ENCODE peak calls at places on chromosomes 6 and 20, in seven cellular contexts. One of them, this sample, is unnamed.

GRCh38 chr6:90295854-90296345 is 743 bp downstream of the BACH2 start:
- DNase-seq in A172: peak
- DNase-seq in 8988T: peak
- DNase-seq in EL: peak
- DNase-seq in osteoblast: peak
- DNase-seq in GM04503: no peak
- DNase-seq in HFF-Myc: peak
- DNase-seq in this sample: peak

GRCh38 chr6:105562027-105562426 is 159.1 kb upstream of the PREP start:
- DNase-seq in A172: no peak
- DNase-seq in 8988T: no peak
- DNase-seq in EL: no peak
- DNase-seq in osteoblast: no peak
- DNase-seq in GM04503: no peak
- DNase-seq in HFF-Myc: no peak
- DNase-seq in this sample: no peak

GRCh38 chr6:139846538-139847321 is 472.3 kb upstream of the CITED2 start:
- DNase-seq in A172: no peak
- DNase-seq in 8988T: no peak
- DNase-seq in EL: no peak
- DNase-seq in osteoblast: no peak
- DNase-seq in GM04503: no peak
- DNase-seq in HFF-Myc: no peak
- DNase-seq in this sample: no peak

GRCh38 chr6:75272145-75272840 is 12.3 kb downstream of the TMEM30A start:
- DNase-seq in A172: no peak
- DNase-seq in 8988T: no peak
- DNase-seq in EL: no peak
- DNase-seq in osteoblast: no peak
- DNase-seq in GM04503: no peak
- DNase-seq in HFF-Myc: no peak
- DNase-seq in this sample: no peak

GRCh38 chr6:30759575-30760239 is 15.4 kb upstream of the IER3 start:
- DNase-seq in A172: peak
- DNase-seq in 8988T: peak
- DNase-seq in EL: peak
- DNase-seq in osteoblast: peak
- DNase-seq in GM04503: peak
- DNase-seq in HFF-Myc: no peak
- DNase-seq in this sample: no peak

GRCh38 chr6:27161946-27162603 is 85.4 kb upstream of the PRSS16 start:
- DNase-seq in A172: peak
- DNase-seq in 8988T: no peak
- DNase-seq in EL: peak
- DNase-seq in osteoblast: peak
- DNase-seq in GM04503: no peak
- DNase-seq in HFF-Myc: peak
- DNase-seq in this sample: no peak

GRCh38 chr20:22462975-22463914 is 121.1 kb downstream of the FOXA2 start:
- DNase-seq in A172: peak
- DNase-seq in 8988T: no peak
- DNase-seq in EL: no peak
- DNase-seq in osteoblast: no peak
- DNase-seq in GM04503: no peak
- DNase-seq in HFF-Myc: no peak
- DNase-seq in this sample: no peak

GRCh38 chr6:143125455-143125854 is 64.8 kb downstream of the AIG1 start:
- DNase-seq in A172: peak
- DNase-seq in 8988T: no peak
- DNase-seq in EL: peak
- DNase-seq in osteoblast: peak
- DNase-seq in GM04503: no peak
- DNase-seq in HFF-Myc: no peak
- DNase-seq in this sample: no peak

GRCh38 chr20:44019638-44020335 is 105.1 kb downstream of the TOX2 start:
- DNase-seq in A172: peak
- DNase-seq in 8988T: no peak
- DNase-seq in EL: peak
- DNase-seq in osteoblast: no peak
- DNase-seq in GM04503: no peak
- DNase-seq in HFF-Myc: no peak
- DNase-seq in this sample: peak

GRCh38 chr6:12008366-12009179 is 3.5 kb upstream of the HIVEP1 start:
- DNase-seq in A172: peak
- DNase-seq in 8988T: peak
- DNase-seq in EL: peak
- DNase-seq in osteoblast: peak
- DNase-seq in GM04503: no peak
- DNase-seq in HFF-Myc: no peak
- DNase-seq in this sample: peak

GRCh38 chr6:2890981-2891767 is 11.9 kb downstream of the SERPINB9 start:
- DNase-seq in A172: no peak
- DNase-seq in 8988T: no peak
- DNase-seq in EL: no peak
- DNase-seq in osteoblast: no peak
- DNase-seq in GM04503: no peak
- DNase-seq in HFF-Myc: no peak
- DNase-seq in this sample: no peak

GRCh38 chr6:17599885-17600526 is at the start of gene FAM8A1:
- DNase-seq in A172: peak
- DNase-seq in 8988T: peak
- DNase-seq in EL: peak
- DNase-seq in osteoblast: peak
- DNase-seq in GM04503: peak
- DNase-seq in HFF-Myc: peak
- DNase-seq in this sample: peak

GRCh38 chr20:59933296-59933848 is at the start of gene SYCP2:
- DNase-seq in A172: no peak
- DNase-seq in 8988T: peak
- DNase-seq in EL: no peak
- DNase-seq in osteoblast: peak
- DNase-seq in GM04503: no peak
- DNase-seq in HFF-Myc: no peak
- DNase-seq in this sample: peak

GRCh38 chr6:137001287-137001976 is 43.3 kb downstream of the IL20RA start:
- DNase-seq in A172: peak
- DNase-seq in 8988T: no peak
- DNase-seq in EL: no peak
- DNase-seq in osteoblast: no peak
- DNase-seq in GM04503: no peak
- DNase-seq in HFF-Myc: peak
- DNase-seq in this sample: no peak

GRCh38 chr6:22147469-22147815 is 149.4 kb downstream of the PRL start:
- DNase-seq in A172: no peak
- DNase-seq in 8988T: no peak
- DNase-seq in EL: no peak
- DNase-seq in osteoblast: no peak
- DNase-seq in GM04503: no peak
- DNase-seq in HFF-Myc: no peak
- DNase-seq in this sample: no peak

GRCh38 chr6:42440027-42440426 is 11.7 kb downstream of the TRERF1 start:
- DNase-seq in A172: no peak
- DNase-seq in 8988T: no peak
- DNase-seq in EL: no peak
- DNase-seq in osteoblast: no peak
- DNase-seq in GM04503: no peak
- DNase-seq in HFF-Myc: no peak
- DNase-seq in this sample: peak

GRCh38 chr6:28941681-28942448 is 18.1 kb upstream of the TRIM27 start:
- DNase-seq in A172: no peak
- DNase-seq in 8988T: no peak
- DNase-seq in EL: peak
- DNase-seq in osteoblast: no peak
- DNase-seq in GM04503: no peak
- DNase-seq in HFF-Myc: peak
- DNase-seq in this sample: no peak

GRCh38 chr20:38222231-38222922 is 38.2 kb downstream of the KIAA1755 start:
- DNase-seq in A172: peak
- DNase-seq in 8988T: peak
- DNase-seq in EL: peak
- DNase-seq in osteoblast: peak
- DNase-seq in GM04503: no peak
- DNase-seq in HFF-Myc: no peak
- DNase-seq in this sample: peak

GRCh38 chr20:22932236-22932635 is 102.9 kb upstream of the SSTR4 start:
- DNase-seq in A172: no peak
- DNase-seq in 8988T: no peak
- DNase-seq in EL: no peak
- DNase-seq in osteoblast: no peak
- DNase-seq in GM04503: no peak
- DNase-seq in HFF-Myc: no peak
- DNase-seq in this sample: no peak

GRCh38 chr6:158642805-158643489 is 1.6 kb downstream of the DYNLT1 start:
- DNase-seq in A172: no peak
- DNase-seq in 8988T: no peak
- DNase-seq in EL: no peak
- DNase-seq in osteoblast: peak
- DNase-seq in GM04503: no peak
- DNase-seq in HFF-Myc: no peak
- DNase-seq in this sample: no peak

GRCh38 chr20:8854566-8854965 is 214.3 kb upstream of the PLCB4 start:
- DNase-seq in A172: peak
- DNase-seq in 8988T: no peak
- DNase-seq in EL: peak
- DNase-seq in osteoblast: no peak
- DNase-seq in GM04503: peak
- DNase-seq in HFF-Myc: no peak
- DNase-seq in this sample: no peak

GRCh38 chr20:9838378-9839295 is at the start of gene PAK5:
- DNase-seq in A172: no peak
- DNase-seq in 8988T: peak
- DNase-seq in EL: peak
- DNase-seq in osteoblast: peak
- DNase-seq in GM04503: no peak
- DNase-seq in HFF-Myc: no peak
- DNase-seq in this sample: no peak

GRCh38 chr6:117463762-117464665 is 18.5 kb upstream of the DCBLD1 start:
- DNase-seq in A172: peak
- DNase-seq in 8988T: no peak
- DNase-seq in EL: peak
- DNase-seq in osteoblast: peak
- DNase-seq in GM04503: no peak
- DNase-seq in HFF-Myc: no peak
- DNase-seq in this sample: no peak

This sample was measured in CD8-positive, alpha-beta T cell.